ENCODE peak calls at places on chromosome 14, in five cellular contexts. N is heart right ventricle, E is psoas muscle, Q is AG10803, U is breast epithelium. O is an unnamed sample.
A peak's percentile ranks its signal among the peaks of the same experiment; 100 is the strongest.

GRCh38 chr14:103206023-103206481 is 82.8 kb downstream of the TNFAIP2 start:
- DNase-seq in N (no peak), E (peak; percentile 44), Q (peak; percentile 74), U (no peak), O (no peak)

GRCh38 chr14:68140111-68140741 is 320.6 kb downstream of the RAD51B start:
- DNase-seq in N (no peak), E (no peak), Q (peak; percentile 100), U (peak; percentile 77), O (peak; percentile 72)

GRCh38 chr14:102999227-102999895 is 58.0 kb downstream of the CDC42BPB start:
- DNase-seq in N (no peak), E (no peak), Q (no peak), U (no peak), O (no peak)

GRCh38 chr14:77523109-77523508 is 24.5 kb upstream of the ISM2 start:
- DNase-seq in N (no peak), E (no peak), Q (no peak), U (no peak), O (no peak)

GRCh38 chr14:83473846-83474245 is 1940.2 kb upstream of the SEL1L start:
- DNase-seq in N (no peak), E (no peak), Q (peak; percentile 27), U (no peak), O (no peak)

GRCh38 chr14:55383039-55383438 is 28.6 kb downstream of the ATG14 start:
- DNase-seq in N (no peak), E (no peak), Q (no peak), U (no peak), O (no peak)

GRCh38 chr14:61184117-61184516 is 97.0 kb downstream of the TMEM30B start:
- DNase-seq in N (no peak), E (no peak), Q (peak; percentile 98), U (no peak), O (no peak)

GRCh38 chr14:51484491-51484890 is 167.2 kb upstream of the FRMD6 start:
- DNase-seq in N (no peak), E (no peak), Q (peak; percentile 79), U (no peak), O (no peak)

GRCh38 chr14:76924363-76925151 is 98.3 kb downstream of the LRRC74A start:
- DNase-seq in N (no peak), E (no peak), Q (no peak), U (no peak), O (no peak)

GRCh38 chr14:99735189-99736135 is 51.4 kb downstream of the CYP46A1 start:
- DNase-seq in N (no peak), E (no peak), Q (no peak), U (no peak), O (no peak)

GRCh38 chr14:90963343-90963742 is 97.1 kb downstream of the RPS6KA5 start:
- DNase-seq in N (no peak), E (no peak), Q (no peak), U (no peak), O (no peak)

GRCh38 chr14:50545618-50546017 is 13.2 kb upstream of the MAP4K5 start:
- DNase-seq in N (no peak), E (no peak), Q (no peak), U (peak; percentile 46), O (no peak)

GRCh38 chr14:103520657-103521437 is 1.8 kb downstream of the CKB start:
- DNase-seq in N (peak; percentile 86), E (peak; percentile 84), Q (peak; percentile 71), U (peak; percentile 70), O (peak; percentile 62)

GRCh38 chr14:32692441-32692840 is 246.2 kb upstream of the NPAS3 start:
- DNase-seq in N (no peak), E (no peak), Q (no peak), U (no peak), O (no peak)

GRCh38 chr14:95701846-95702221 is 12.1 kb downstream of the TCL1A start:
- DNase-seq in N (no peak), E (no peak), Q (no peak), U (no peak), O (no peak)

GRCh38 chr14:24150061-24150460 is 2.8 kb downstream of the RNF31 start:
- DNase-seq in N (no peak), E (no peak), Q (no peak), U (no peak), O (no peak)

GRCh38 chr14:64612021-64612380 is 62.2 kb downstream of the PPP1R36 start:
- DNase-seq in N (no peak), E (no peak), Q (peak; percentile 83), U (no peak), O (no peak)

GRCh38 chr14:105859717-105860614 is 333.6 kb downstream of the TMEM121 start:
- DNase-seq in N (peak; percentile 8), E (no peak), Q (no peak), U (no peak), O (no peak)

GRCh38 chr14:61653507-61653906 is 41.8 kb upstream of the HIF1A start:
- DNase-seq in N (no peak), E (no peak), Q (peak; percentile 75), U (no peak), O (no peak)

GRCh38 chr14:50045039-50045711 is 71.2 kb downstream of the VCPKMT start:
- DNase-seq in N (peak; percentile 71), E (peak; percentile 78), Q (peak; percentile 82), U (peak; percentile 78), O (peak; percentile 78)

GRCh38 chr14:58942516-58942915 is 246.0 kb upstream of the DAAM1 start:
- DNase-seq in N (no peak), E (no peak), Q (peak; percentile 80), U (no peak), O (no peak)

GRCh38 chr14:24309538-24310386 is at the start of gene LTB4R2:
- DNase-seq in N (no peak), E (no peak), Q (no peak), U (no peak), O (no peak)

GRCh38 chr14:93936245-93936644 is 9.1 kb downstream of the FAM181A start:
- DNase-seq in N (no peak), E (no peak), Q (no peak), U (no peak), O (peak; percentile 43)
- TF ChIP-seq CTCF in N (no peak), E (peak; percentile 36), Q (peak; percentile 44), U (no peak), O (peak; percentile 52)

GRCh38 chr14:52950410-52950897 is 396 bp downstream of the FERMT2 start:
- DNase-seq in N (peak; percentile 56), E (peak; percentile 65), Q (peak; percentile 44), U (peak; percentile 51), O (peak; percentile 57)
- TF ChIP-seq CTCF in N (no peak), E (no peak), Q (no peak), U (no peak), O (no peak)

DNA sequence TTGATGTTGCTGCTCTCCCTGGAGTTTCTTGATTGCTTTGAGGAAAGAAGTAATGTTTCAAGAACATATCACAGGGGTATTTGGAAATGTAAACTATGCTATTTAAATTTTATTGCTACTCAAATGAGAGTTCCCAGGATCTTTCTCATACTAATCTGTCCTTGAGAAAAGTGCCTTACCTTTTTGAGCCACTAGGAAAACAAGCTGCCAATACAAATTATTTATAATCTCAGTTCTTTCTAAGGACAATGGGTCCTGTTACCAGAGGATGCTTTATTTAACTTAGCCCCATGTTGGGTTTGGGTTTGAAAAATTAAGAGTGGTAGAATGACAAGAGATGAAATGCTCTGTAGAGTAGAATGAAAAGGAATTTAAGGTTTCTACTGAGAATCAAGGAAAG is 258.2 kb upstream of the PRKD1 start:
- DNase-seq in N (no peak), E (no peak), Q (no peak), U (no peak), O (no peak)
- TF ChIP-seq CTCF in N (no peak), E (no peak), Q (peak; percentile 9), U (no peak), O (no peak)

GRCh38 chr14:80587096-80587724 is 354.3 kb downstream of the CEP128 start:
- DNase-seq in N (no peak), E (no peak), Q (peak; percentile 60), U (no peak), O (no peak)
- TF ChIP-seq CTCF in N (peak; percentile 15), E (peak; percentile 25), Q (peak; percentile 71), U (no peak), O (peak; percentile 15)

DNA sequence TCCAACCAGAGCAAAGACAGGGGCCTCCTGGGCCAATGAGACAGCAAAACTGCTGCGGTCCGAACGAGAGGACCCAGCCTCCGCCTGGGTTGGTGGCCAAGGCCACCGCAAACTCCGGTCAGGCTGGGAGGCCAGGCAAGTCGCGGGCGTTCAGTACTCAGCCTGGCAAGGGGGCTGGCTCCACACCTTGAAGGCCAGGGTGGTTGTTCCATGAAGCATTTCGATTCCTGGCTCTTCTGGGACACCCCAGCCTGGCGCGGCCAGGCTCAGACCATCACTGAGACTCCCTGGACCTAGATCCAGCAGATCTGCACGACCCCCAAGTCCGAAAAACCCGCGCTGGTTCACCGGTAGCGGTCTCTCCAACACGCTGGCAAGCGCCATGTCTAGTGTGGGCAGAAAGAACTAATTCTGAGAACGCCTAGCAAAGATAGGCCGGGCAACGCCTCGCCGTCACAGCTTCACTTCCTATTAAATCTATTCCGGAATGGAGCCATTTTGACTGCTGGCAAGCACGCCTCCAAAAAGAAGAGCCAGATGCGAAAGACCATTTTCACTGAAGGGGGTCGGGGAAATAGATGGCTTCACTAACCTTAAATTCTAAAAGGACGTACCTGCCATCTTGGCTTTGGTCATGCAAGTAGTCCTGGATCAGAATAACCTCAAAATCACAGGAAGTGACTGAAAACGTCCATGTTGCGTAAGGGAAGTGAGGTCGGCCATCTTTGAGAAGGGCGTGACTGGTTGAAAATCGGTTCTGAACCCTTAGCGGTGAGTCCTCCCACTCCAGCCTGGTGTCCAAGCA is at the start of gene PSMB5:
- DNase-seq in N (peak; percentile 81), E (peak; percentile 89), Q (peak; percentile 93), U (peak; percentile 91), O (peak; percentile 82)
- TF ChIP-seq CTCF in N (peak; percentile 17), E (no peak), Q (peak; percentile 21), U (no peak), O (no peak)

DNA sequence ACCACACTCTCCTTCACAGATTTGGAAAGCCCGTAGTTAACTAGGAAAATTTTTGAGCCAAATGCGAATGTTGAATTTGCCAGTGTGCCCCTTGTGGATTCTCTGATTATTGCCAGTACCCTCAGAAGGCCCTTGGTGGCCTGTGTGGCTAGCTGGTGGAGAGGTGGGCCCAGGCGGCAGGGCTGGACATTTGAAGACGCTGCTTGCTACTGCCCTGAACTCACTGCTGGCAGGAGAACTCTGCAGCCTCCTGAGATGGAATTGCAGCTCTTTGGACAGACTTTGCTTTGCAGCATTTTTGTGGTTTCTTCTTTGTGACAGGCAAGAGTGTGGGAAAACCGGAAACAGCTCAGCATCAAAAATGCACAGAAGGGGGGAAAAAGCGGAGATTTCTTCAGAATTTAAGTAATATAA is 97.6 kb downstream of the TGFB3 start:
- DNase-seq in N (no peak), E (no peak), Q (peak; percentile 92), U (peak; percentile 23), O (no peak)
- TF ChIP-seq CTCF in N (no peak), E (peak; percentile 11), Q (peak; percentile 34), U (no peak), O (no peak)

O was measured in Calu3.